ENCODE peak calls at places on chromosome 21, in eight cellular contexts. E is astrocyte; X is OCI-LY7; Y is heart right ventricle; O is CD8-positive, alpha-beta T cell; H is cardiac muscle cell; R is fibroblast of lung; Q is PC-3. A is an unnamed sample. For H3K4me1, the result is how much of the 10 kb centered on the place peaks cover.

GRCh38 chr21:14383596-14384210 is 757 bp upstream of the HSPA13 start:
- DNase-seq in E (peak), X (peak), Y (no peak), O (no peak), H (no peak), R (peak), Q (no peak), A (no peak)

GRCh38 chr21:35249636-35250035 is 200.5 kb upstream of the RUNX1 start:
- DNase-seq in E (no peak), X (no peak), Y (no peak), O (no peak), H (no peak), R (no peak), Q (peak), A (no peak)

GRCh38 chr21:19547951-19548635 is 1144.5 kb upstream of the TMPRSS15 start:
- DNase-seq in E (no peak), X (no peak), Y (no peak), O (no peak), H (no peak), R (no peak), Q (no peak), A (no peak)

GRCh38 chr21:25708467-25709065 is 26.1 kb downstream of the ATP5PF start:
- DNase-seq in E (peak), X (peak), Y (no peak), O (no peak), H (peak), R (peak), Q (peak), A (peak)

GRCh38 chr21:26070822-26071425 is 99.6 kb downstream of the APP start:
- DNase-seq in E (peak), X (peak), Y (no peak), O (no peak), H (peak), R (peak), Q (peak), A (no peak)

GRCh38 chr21:21383126-21383525 is 384.9 kb downstream of the NCAM2 start:
- DNase-seq in E (peak), X (no peak), Y (no peak), O (no peak), H (peak), R (peak), Q (no peak), A (no peak)

GRCh38 chr21:25582164-25582563 is 25.1 kb downstream of the MRPL39 start:
- DNase-seq in E (no peak), X (no peak), Y (no peak), O (no peak), H (no peak), R (no peak), Q (no peak), A (no peak)

GRCh38 chr21:17925000-17925610 is 105.9 kb upstream of the C21orf91 start:
- DNase-seq in E (peak), X (peak), Y (no peak), O (no peak), H (peak), R (peak), Q (peak), A (peak)

GRCh38 chr21:36186506-36187399 is 30.1 kb downstream of the DOP1B start:
- DNase-seq in E (no peak), X (no peak), Y (peak), O (no peak), H (no peak), R (no peak), Q (no peak), A (no peak)

DNA sequence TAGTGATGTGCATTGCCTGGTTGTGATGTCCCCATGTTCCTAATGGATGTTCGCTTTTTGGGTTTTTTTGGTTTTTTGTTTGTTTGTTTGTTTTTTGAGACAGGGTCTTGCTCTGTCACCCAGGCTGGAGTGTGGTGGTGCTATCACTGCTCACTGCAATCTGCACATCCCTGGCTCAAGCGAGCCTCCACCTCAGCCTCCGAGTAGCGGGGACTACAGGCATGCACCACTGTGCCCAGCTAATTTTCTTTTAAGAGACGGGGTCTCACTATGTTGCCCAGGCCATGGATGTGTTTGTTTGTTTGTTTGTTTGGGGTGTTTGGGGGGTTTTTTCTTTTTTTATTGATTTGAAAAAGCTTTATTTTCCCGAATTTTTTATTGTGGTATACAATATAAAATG is 2.1 kb downstream of the COL6A2 start:
- DNase-seq in E (no peak), X (no peak), Y (no peak), O (no peak), H (no peak), R (no peak), Q (no peak), A (peak)
- H3K4me3 ChIP-seq in E (peak), X (no peak), Y (peak), O (no peak), H (no peak), R (peak), Q (peak), A (peak)

DNA sequence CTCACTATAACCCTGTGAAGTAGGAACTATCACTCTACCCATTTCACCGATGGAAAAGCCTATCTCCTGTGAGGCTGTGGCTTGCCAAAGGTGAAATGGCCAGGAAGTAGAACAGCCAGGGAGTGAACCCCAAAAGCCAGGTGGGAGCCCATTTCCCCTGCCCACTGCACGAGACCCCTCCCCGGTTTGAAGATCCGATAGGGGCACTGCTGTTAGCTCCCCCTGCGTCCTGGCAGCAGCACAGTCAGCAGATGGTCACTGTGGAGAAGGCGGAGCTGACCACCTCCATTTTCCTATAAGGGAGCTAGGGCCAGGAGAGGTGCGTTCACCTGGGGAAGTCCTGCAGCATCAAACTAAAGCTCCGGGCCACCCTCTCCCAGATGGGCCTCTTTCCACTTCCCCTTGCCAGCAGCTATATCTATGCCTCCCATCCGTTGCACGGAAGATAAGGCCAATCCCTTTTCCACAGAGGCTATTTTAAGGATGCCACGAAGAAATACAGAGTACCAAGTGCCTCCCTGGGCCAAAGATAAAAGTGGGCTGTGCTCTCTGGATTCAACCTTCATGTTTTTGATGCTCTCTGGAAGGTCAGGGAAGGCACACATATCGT is 7.8 kb downstream of the ERG start:
- DNase-seq in E (no peak), X (no peak), Y (no peak), O (no peak), H (no peak), R (no peak), Q (no peak), A (no peak)
- H3K4me1 ChIP-seq in E (under half), X (under half), Y (half or more), O (under half), H (under half), R (under half), Q (under half), A (under half)

GRCh38 chr21:32674731-32675130 is 53.1 kb downstream of the SYNJ1 start:
- DNase-seq in E (no peak), X (no peak), Y (no peak), O (no peak), H (no peak), R (no peak), Q (no peak), A (no peak)
- H3K4me3 ChIP-seq in E (no peak), X (no peak), Y (no peak), O (no peak), H (no peak), R (no peak), Q (no peak), A (no peak)

GRCh38 chr21:41763996-41764395 is 2.9 kb downstream of the RIPK4 start:
- DNase-seq in E (no peak), X (no peak), Y (no peak), O (no peak), H (no peak), R (no peak), Q (no peak), A (no peak)

GRCh38 chr21:41766051-41766882 is 585 bp downstream of the RIPK4 start:
- DNase-seq in E (no peak), X (no peak), Y (no peak), O (no peak), H (peak), R (no peak), Q (no peak), A (no peak)

GRCh38 chr21:41763398-41763931 is 3.4 kb downstream of the RIPK4 start:
- DNase-seq in E (no peak), X (no peak), Y (no peak), O (no peak), H (no peak), R (no peak), Q (peak), A (no peak)

GRCh38 chr21:41765393-41765950 is 1.4 kb downstream of the RIPK4 start:
- DNase-seq in E (no peak), X (no peak), Y (no peak), O (no peak), H (no peak), R (no peak), Q (no peak), A (no peak)

DNA sequence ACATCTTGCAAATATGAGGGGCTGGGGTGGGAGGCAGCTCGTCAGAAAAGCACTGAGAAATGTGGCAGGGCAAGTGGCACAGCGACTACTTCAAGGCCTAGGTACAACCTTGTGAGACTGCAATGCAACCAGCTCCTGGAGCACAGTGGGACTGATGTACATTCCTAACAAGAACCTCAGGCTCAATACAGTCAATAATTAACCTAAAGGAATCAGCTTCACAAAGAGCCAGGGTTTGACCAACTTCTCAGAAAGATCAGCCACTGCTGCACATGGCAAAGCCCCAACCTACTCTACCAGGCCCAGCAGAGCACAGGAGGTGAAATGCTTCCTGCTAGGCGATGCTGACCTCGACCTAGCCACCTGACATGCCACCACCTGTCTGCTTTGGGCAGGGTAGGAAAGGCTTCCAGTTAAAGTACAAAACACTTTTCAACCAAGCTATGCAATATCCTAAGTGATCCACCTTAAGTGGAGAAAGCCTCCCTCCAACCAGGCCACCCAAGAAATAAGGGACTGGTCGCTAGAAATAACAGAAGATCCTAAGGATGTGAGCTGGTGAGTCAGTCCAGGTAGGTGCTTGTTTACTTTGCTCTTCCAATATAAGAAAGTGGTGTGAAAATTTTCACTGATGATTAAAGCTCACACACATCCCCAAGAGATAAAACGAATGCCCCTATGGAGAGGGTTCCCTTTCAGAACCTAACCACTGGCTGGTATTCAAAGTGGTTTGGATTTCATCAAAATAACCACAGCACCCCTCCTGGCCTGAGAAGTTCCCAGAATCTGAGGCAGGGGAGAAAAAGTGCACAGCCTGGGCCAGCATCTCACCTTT is 2.1 kb downstream of the RIPK4 start:
- DNase-seq in E (no peak), X (no peak), Y (no peak), O (no peak), H (no peak), R (no peak), Q (peak), A (peak)
- H3K4me1 ChIP-seq in E (under half), X (under half), Y (under half), O (under half), H (under half), R (under half), Q (half or more), A (half or more)

GRCh38 chr21:34179204-34179935 is 106.0 kb downstream of the MRPS6 start:
- DNase-seq in E (no peak), X (no peak), Y (no peak), O (no peak), H (no peak), R (no peak), Q (no peak), A (no peak)
- H3K4me3 ChIP-seq in E (no peak), X (no peak), Y (no peak), O (no peak), H (no peak), R (no peak), Q (no peak), A (no peak)

GRCh38 chr21:44729336-44730027 is 18.1 kb upstream of the TSPEAR start:
- DNase-seq in E (no peak), X (no peak), Y (no peak), O (no peak), H (no peak), R (no peak), Q (no peak), A (no peak)
- H3K4me1 ChIP-seq in E (under half), X (under half), Y (under half), O (under half), H (under half), R (under half), Q (under half), A (under half)

GRCh38 chr21:27571706-27572105 is 604.8 kb upstream of the ADAMTS5 start:
- DNase-seq in E (peak), X (no peak), Y (no peak), O (no peak), H (no peak), R (peak), Q (peak), A (no peak)

GRCh38 chr21:27570306-27570868 is 603.5 kb upstream of the ADAMTS5 start:
- DNase-seq in E (peak), X (no peak), Y (peak), O (no peak), H (peak), R (peak), Q (peak), A (peak)

GRCh38 chr21:27566521-27566920 is 599.6 kb upstream of the ADAMTS5 start:
- DNase-seq in E (no peak), X (no peak), Y (no peak), O (no peak), H (no peak), R (peak), Q (no peak), A (no peak)

GRCh38 chr21:27569831-27570230 is 602.9 kb upstream of the ADAMTS5 start:
- DNase-seq in E (no peak), X (no peak), Y (no peak), O (no peak), H (no peak), R (no peak), Q (no peak), A (no peak)

GRCh38 chr21:27569091-27569490 is 602.2 kb upstream of the ADAMTS5 start:
- DNase-seq in E (no peak), X (no peak), Y (no peak), O (no peak), H (no peak), R (peak), Q (no peak), A (no peak)
- H3K4me3 ChIP-seq in E (no peak), X (no peak), Y (no peak), O (no peak), H (no peak), R (no peak), Q (no peak), A (no peak)

GRCh38 chr21:31159808-31160207 is 121.5 kb upstream of the KRTAP19-8 start:
- DNase-seq in E (no peak), X (no peak), Y (no peak), O (no peak), H (no peak), R (no peak), Q (no peak), A (no peak)

GRCh38 chr21:31164713-31165694 is 126.7 kb upstream of the KRTAP19-8 start:
- DNase-seq in E (no peak), X (no peak), Y (no peak), O (no peak), H (no peak), R (no peak), Q (no peak), A (no peak)

GRCh38 chr21:31162827-31163226 is 124.6 kb upstream of the KRTAP19-8 start:
- DNase-seq in E (peak), X (no peak), Y (no peak), O (no peak), H (peak), R (peak), Q (peak), A (no peak)

GRCh38 chr21:31161157-31161556 is 122.9 kb upstream of the KRTAP19-8 start:
- DNase-seq in E (peak), X (no peak), Y (no peak), O (no peak), H (peak), R (peak), Q (no peak), A (no peak)

GRCh38 chr21:31162079-31162699 is 123.9 kb upstream of the KRTAP19-8 start:
- DNase-seq in E (no peak), X (no peak), Y (no peak), O (no peak), H (no peak), R (no peak), Q (no peak), A (no peak)
- H3K4me1 ChIP-seq in E (under half), X (under half), Y (under half), O (half or more), H (under half), R (under half), Q (under half), A (under half)

DNA sequence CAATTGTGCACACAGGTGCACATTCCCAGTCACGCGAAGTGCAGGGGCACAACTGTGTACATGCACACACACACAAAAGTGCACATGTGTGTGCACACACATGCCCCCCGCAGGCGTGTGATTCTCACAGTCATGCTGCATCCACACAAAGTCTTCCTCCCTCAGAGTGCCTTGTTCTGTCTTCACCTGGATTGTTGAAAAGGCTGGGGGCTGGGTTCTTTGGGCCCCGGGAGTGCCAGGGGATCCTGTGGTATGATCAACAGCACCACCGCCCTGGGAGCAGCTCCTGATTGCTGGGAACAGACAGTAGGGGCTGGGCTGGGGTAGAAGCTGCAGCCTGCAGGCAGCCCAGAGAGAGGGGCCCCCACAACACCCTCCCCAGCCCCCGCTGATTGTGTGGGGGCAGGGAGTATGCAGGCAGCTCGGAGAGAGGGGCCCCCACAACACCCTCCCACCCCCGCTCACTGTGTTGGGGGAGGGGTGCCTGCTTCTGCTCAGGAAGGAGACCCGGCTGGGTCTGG is 3.4 kb downstream of the COL18A1 start:
- DNase-seq in E (no peak), X (no peak), Y (peak), O (no peak), H (no peak), R (no peak), Q (no peak), A (no peak)
- H3K4me3 ChIP-seq in E (no peak), X (no peak), Y (no peak), O (no peak), H (no peak), R (no peak), Q (peak), A (no peak)